ENCODE peak calls at places on chromosomes 5 and 9, in four cellular contexts. U is left kidney; K is activated CD4-positive, alpha-beta T cell treated with anti-CD3 and anti-CD28 coated beads, Interleukin-2, amount 10 ng/mL, durations not matched to agents 7 days and 5 days; F is activated CD4-positive, CD25-positive, alpha-beta regulatory T cell. O is an unnamed sample.

GRCh38 chr5:137688248-137688840 is 47.5 kb downstream of the KLHL3 start:
- DNase-seq in U (no peak), K (no peak), F (no peak), O (no peak)

GRCh38 chr5:19322716-19323485 is 665.1 kb downstream of the CDH18 start:
- DNase-seq in U (peak; percentile 16), K (no peak), F (no peak), O (peak; percentile 67)

GRCh38 chr9:107847977-107848376 is 358.4 kb upstream of the KLF4 start:
- DNase-seq in U (no peak), K (no peak), F (no peak), O (no peak)

GRCh38 chr9:130263601-130264413 is 1.8 kb upstream of the HMCN2 start:
- DNase-seq in U (no peak), K (no peak), F (no peak), O (peak; percentile 82)

GRCh38 chr9:23825700-23826099 is 340 bp downstream of the ELAVL2 start:
- DNase-seq in U (peak; percentile 48), K (no peak), F (no peak), O (no peak)

GRCh38 chr5:68041293-68041692 is 174.3 kb upstream of the PIK3R1 start:
- DNase-seq in U (no peak), K (no peak), F (no peak), O (no peak)

GRCh38 chr5:125059255-125060050 is 313.0 kb upstream of the ZNF608 start:
- DNase-seq in U (peak; percentile 83), K (no peak), F (no peak), O (peak; percentile 13)

GRCh38 chr9:114033397-114034103 is 44.5 kb downstream of the AMBP start:
- DNase-seq in U (peak; percentile 59), K (no peak), F (no peak), O (peak; percentile 42)

GRCh38 chr5:6820851-6821479 is 107.7 kb downstream of the TENT4A start:
- DNase-seq in U (peak; percentile 69), K (peak; percentile 73), F (peak; percentile 4), O (peak; percentile 82)

GRCh38 chr9:121720311-121720991 is 69.0 kb downstream of the DAB2IP start:
- DNase-seq in U (no peak), K (no peak), F (no peak), O (no peak)

GRCh38 chr5:125409496-125410351 is 663.3 kb upstream of the ZNF608 start:
- DNase-seq in U (peak; percentile 89), K (no peak), F (no peak), O (peak; percentile 10)

GRCh38 chr9:86470326-86470725 is 116.1 kb upstream of the TUT7 start:
- DNase-seq in U (no peak), K (no peak), F (no peak), O (no peak)

GRCh38 chr9:95757026-95757425 is 118.5 kb upstream of the ERCC6L2 start:
- DNase-seq in U (no peak), K (no peak), F (no peak), O (no peak)

GRCh38 chr5:77367733-77368132 is 124.4 kb downstream of the WDR41 start:
- DNase-seq in U (no peak), K (no peak), F (no peak), O (peak; percentile 23)

GRCh38 chr5:62720036-62720441 is 141.4 kb downstream of the LRRC70 start:
- DNase-seq in U (peak; percentile 91), K (peak; percentile 7), F (no peak), O (peak; percentile 76)

GRCh38 chr5:95850391-95850894 is 27.9 kb upstream of the GLRX start:
- DNase-seq in U (peak; percentile 64), K (no peak), F (no peak), O (no peak)

GRCh38 chr5:142433526-142434321 is 108.9 kb upstream of the SPRY4 start:
- DNase-seq in U (no peak), K (no peak), F (no peak), O (peak; percentile 48)